ENCODE peak calls at places on chromosomes 13 and 19, in ten cellular contexts. D is PC-3, B is K562, X is neural progenitor cell, I is fibroblast of lung, Y is GM23338, S is GM23248, C is PC-9, O is HCT116, V is H1. F is an unnamed sample.

GRCh38 chr13:93244141-93244917 is 17.7 kb downstream of the GPC6 start:
- DNase-seq in D (no peak), B (no peak), X (peak; percentile 51), I (peak; percentile 56), Y (no peak), S (peak; percentile 81), C (no peak), O (no peak), V (no peak), F (peak; percentile 72)

GRCh38 chr13:95924389-95924994 is 128.7 kb downstream of the UGGT2 start:
- DNase-seq in D (peak; percentile 40), B (no peak), X (no peak), I (peak; percentile 77), Y (peak; percentile 5), S (peak; percentile 89), C (peak; percentile 32), O (peak; percentile 16), V (no peak), F (peak; percentile 56)

GRCh38 chr13:85080726-85081125 is 718.5 kb downstream of the SLITRK6 start:
- DNase-seq in D (no peak), B (no peak), X (no peak), I (no peak), Y (no peak), S (no peak), C (peak; percentile 6), O (no peak), V (no peak), F (no peak)

GRCh38 chr19:19475845-19476828 is 39.2 kb downstream of the TSSK6 start:
- DNase-seq in D (peak; percentile 36), B (peak; percentile 34), X (peak; percentile 60), I (no peak), Y (peak; percentile 82), S (peak; percentile 31), C (no peak), O (no peak), V (no peak), F (no peak)

GRCh38 chr13:23570931-23571330 is 719 bp downstream of the TNFRSF19 start:
- DNase-seq in D (peak; percentile 9), B (no peak), X (no peak), I (peak; percentile 62), Y (no peak), S (peak; percentile 13), C (no peak), O (no peak), V (no peak), F (no peak)

GRCh38 chr13:51220706-51221105 is 1.5 kb upstream of the FAM124A start:
- DNase-seq in D (no peak), B (no peak), X (no peak), I (no peak), Y (no peak), S (no peak), C (no peak), O (no peak), V (no peak), F (no peak)

GRCh38 chr13:114124921-114125320 is 7.5 kb downstream of the RASA3 start:
- DNase-seq in D (peak; percentile 55), B (no peak), X (no peak), I (peak; percentile 72), Y (no peak), S (peak; percentile 86), C (no peak), O (no peak), V (no peak), F (peak; percentile 42)

GRCh38 chr13:105276571-105276970 is 1258.9 kb downstream of the EFNB2 start:
- DNase-seq in D (no peak), B (no peak), X (no peak), I (no peak), Y (no peak), S (no peak), C (no peak), O (no peak), V (no peak), F (no peak)

GRCh38 chr13:28046981-28047380 is 53.4 kb downstream of the FLT3 start:
- DNase-seq in D (no peak), B (no peak), X (no peak), I (no peak), Y (no peak), S (peak; percentile 67), C (no peak), O (no peak), V (no peak), F (peak; percentile 14)

GRCh38 chr13:28045861-28046260 is 54.5 kb downstream of the FLT3 start:
- DNase-seq in D (no peak), B (no peak), X (peak; percentile 50), I (no peak), Y (no peak), S (no peak), C (no peak), O (no peak), V (no peak), F (no peak)

GRCh38 chr13:28048768-28049167 is 51.6 kb downstream of the FLT3 start:
- DNase-seq in D (no peak), B (no peak), X (no peak), I (no peak), Y (no peak), S (no peak), C (no peak), O (no peak), V (no peak), F (no peak)

GRCh38 chr13:28049215-28049614 is 51.2 kb downstream of the FLT3 start:
- DNase-seq in D (no peak), B (no peak), X (no peak), I (no peak), Y (no peak), S (no peak), C (no peak), O (no peak), V (no peak), F (no peak)

DNA sequence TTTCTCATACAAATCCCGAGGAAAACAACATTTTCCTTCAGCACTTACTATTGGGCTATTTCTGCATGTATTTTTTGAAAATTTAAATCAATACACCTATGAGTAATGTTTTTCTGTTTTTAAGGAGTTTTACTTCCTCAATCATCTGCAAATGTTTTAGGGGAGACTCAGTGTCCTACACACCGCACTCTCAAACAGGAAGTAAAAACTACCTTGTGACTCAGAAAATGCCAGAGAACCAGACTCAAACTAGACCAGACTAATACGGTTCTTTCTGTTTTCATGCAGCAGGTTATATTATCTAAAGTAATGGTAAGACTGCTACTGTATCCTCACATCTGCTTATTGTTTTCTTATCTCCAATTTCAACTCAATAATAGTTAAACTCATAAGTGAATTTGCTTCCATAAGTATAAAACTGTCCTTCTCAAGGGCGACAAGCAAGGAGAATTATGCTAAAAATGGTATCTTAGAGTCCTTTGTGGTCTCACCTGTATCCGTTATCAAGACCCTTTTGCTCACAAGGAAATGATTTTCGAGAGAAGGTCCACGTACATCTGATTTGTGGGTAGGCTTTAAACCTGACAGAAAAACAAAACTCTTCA is 52.5 kb downstream of the FLT3 start:
- DNase-seq in D (peak; percentile 42), B (no peak), X (no peak), I (no peak), Y (no peak), S (peak; percentile 65), C (no peak), O (peak; percentile 3), V (no peak), F (no peak)
- H3K4me3 ChIP-seq in D (no peak overlapping the region), B (no peak overlapping the region), X (no peak overlapping the region), I (no peak overlapping the region), Y (no peak overlapping the region), S (no peak overlapping the region), C (no peak overlapping the region), O (no peak overlapping the region), V (no peak overlapping the region), F (no peak overlapping the region)

DNA sequence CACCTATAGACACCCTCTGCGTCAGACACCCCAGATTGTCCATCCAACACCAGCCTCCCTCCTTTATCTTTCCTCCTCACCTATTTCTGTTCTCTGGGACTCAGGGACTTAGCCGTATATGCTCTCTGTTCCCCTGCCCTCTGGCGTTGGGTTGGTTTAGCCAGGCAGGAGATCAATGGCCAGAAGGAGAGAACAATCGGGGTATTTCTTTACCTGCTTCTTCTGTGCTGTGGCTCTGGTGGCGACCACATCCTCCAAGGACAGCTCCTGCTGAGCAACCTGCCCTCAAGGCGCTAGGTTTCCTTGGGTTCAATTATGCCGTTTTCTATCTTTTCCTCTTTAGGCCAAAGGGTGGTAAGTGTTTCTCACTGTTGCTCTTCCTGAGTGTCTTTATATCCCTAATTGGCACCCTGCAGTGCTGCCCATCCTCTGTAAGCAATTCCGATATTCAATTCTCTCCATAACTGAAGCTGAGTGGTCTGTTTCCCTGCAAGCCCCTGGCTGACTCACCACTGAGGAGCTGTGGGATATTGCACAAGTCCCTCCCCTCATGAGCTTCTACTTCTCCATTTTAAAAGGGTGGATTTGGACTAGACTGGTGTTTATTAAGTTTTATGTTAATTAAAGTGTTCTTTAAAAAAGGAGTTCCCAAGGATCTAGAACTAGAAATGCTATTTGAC is 63.7 kb upstream of the TMTC4 start:
- DNase-seq in D (no peak), B (no peak), X (no peak), I (no peak), Y (no peak), S (no peak), C (no peak), O (no peak), V (peak; percentile 10), F (peak; percentile 79)
- TF ChIP-seq EZH2 in D (no peak), B (no peak), X (no peak), I (no peak), Y (no peak), S (no peak), C (no peak), O (no peak), V (no peak), F (no peak)

GRCh38 chr19:1399745-1400144 is 1.6 kb downstream of the GAMT start:
- DNase-seq in D (no peak), B (no peak), X (no peak), I (no peak), Y (no peak), S (no peak), C (no peak), O (no peak), V (no peak), F (no peak)
- H3K4me1 ChIP-seq in D (no peaks in the 10 kb centered on the region), B (peaks cover 5% of the 10 kb centered on the region), X (no peaks in the 10 kb centered on the region), I (no peaks in the 10 kb centered on the region), Y (peaks cover 5% of the 10 kb centered on the region), S (peaks cover 7% of the 10 kb centered on the region), C (no peaks in the 10 kb centered on the region), O (peaks cover 54% of the 10 kb centered on the region), V (peaks cover 10% of the 10 kb centered on the region), F (peaks cover 33% of the 10 kb centered on the region)

GRCh38 chr19:34217952-34218817 is 36.2 kb upstream of the GARRE1 start:
- DNase-seq in D (peak; percentile 96), B (peak; percentile 24), X (no peak), I (peak; percentile 94), Y (no peak), S (peak; percentile 83), C (peak; percentile 77), O (no peak), V (no peak), F (peak; percentile 85)

GRCh38 chr19:34222386-34222785 is 32.0 kb upstream of the GARRE1 start:
- DNase-seq in D (no peak), B (no peak), X (no peak), I (no peak), Y (no peak), S (no peak), C (no peak), O (no peak), V (no peak), F (no peak)

GRCh38 chr19:34215666-34216038 is 38.7 kb upstream of the GARRE1 start:
- DNase-seq in D (no peak), B (no peak), X (no peak), I (no peak), Y (no peak), S (no peak), C (no peak), O (no peak), V (no peak), F (no peak)

GRCh38 chr19:34220472-34221063 is 33.8 kb upstream of the GARRE1 start:
- DNase-seq in D (peak; percentile 77), B (peak; percentile 67), X (peak; percentile 65), I (peak; percentile 70), Y (peak; percentile 83), S (peak; percentile 72), C (peak; percentile 40), O (peak; percentile 64), V (no peak), F (peak; percentile 83)

DNA sequence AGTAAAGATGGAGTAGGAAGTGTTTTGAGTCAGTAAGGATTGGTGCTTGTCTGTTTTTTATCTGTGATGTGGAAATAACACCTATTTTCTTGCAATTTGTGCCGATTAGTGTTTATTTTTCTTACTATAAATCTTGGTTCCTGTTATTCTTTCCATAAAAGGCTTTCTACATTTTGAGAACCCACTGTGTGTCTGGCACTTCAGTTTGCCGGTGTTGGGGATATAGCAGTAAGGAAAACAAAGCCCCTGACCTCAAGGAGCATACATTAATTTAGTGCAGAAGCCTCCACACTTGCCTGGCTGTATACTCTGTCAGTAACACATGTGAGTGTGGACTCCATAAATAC is 35.6 kb upstream of the GARRE1 start:
- DNase-seq in D (no peak), B (no peak), X (no peak), I (no peak), Y (no peak), S (no peak), C (no peak), O (no peak), V (no peak), F (no peak)
- H3K4me3 ChIP-seq in D (peak overlapping the region; percentile 11), B (no peak overlapping the region), X (no peak overlapping the region), I (no peak overlapping the region), Y (no peak overlapping the region), S (no peak overlapping the region), C (no peak overlapping the region), O (no peak overlapping the region), V (no peak overlapping the region), F (no peak overlapping the region)

F was measured in A673.